ENCODE peak calls at places on chromosomes 3 and 15, in four cellular contexts. Z is HepG2, U is GM12878, Y is K562. W is an unnamed sample.

GRCh38 chr15:27679621-27680521 is 419.2 kb downstream of the OCA2 start:
- DNase-seq in Y (no peak), U (no peak), Z (no peak), W (no peak)

GRCh38 chr3:14353486-14353885 is 48.9 kb upstream of the SLC6A6 start:
- DNase-seq in Y (no peak), U (no peak), Z (no peak), W (no peak)

GRCh38 chr3:39473452-39474125 is 6.1 kb downstream of the MOBP start:
- DNase-seq in U (no peak), Z (no peak), Y (no peak), W (no peak)

GRCh38 chr3:170634663-170635096 is 48.8 kb upstream of the SLC7A14 start:
- DNase-seq in Z (no peak), Y (no peak), U (peak), W (no peak)

GRCh38 chr3:136194409-136195257 is 1.5 kb downstream of the MSL2 start:
- DNase-seq in Y (no peak), U (peak), Z (no peak), W (no peak)

GRCh38 chr15:77497942-77498361 is 77.3 kb downstream of the HMG20A start:
- DNase-seq in U (no peak), Z (no peak), Y (no peak), W (no peak)

GRCh38 chr15:40302288-40302886 is 5.3 kb downstream of the PLCB2 start:
- DNase-seq in U (no peak), Y (no peak), Z (no peak), W (no peak)

GRCh38 chr3:193704431-193704830 is 111.4 kb downstream of the OPA1 start:
- DNase-seq in U (no peak), Y (peak), Z (no peak), W (no peak)

GRCh38 chr3:161977063-161977462 is 480.5 kb downstream of the OTOL1 start:
- DNase-seq in Y (no peak), U (no peak), Z (no peak), W (no peak)

GRCh38 chr3:43345246-43345645 is 58.9 kb downstream of the SNRK start:
- DNase-seq in U (no peak), Z (no peak), Y (no peak), W (no peak)

GRCh38 chr3:43347774-43348173 is 61.4 kb downstream of the SNRK start:
- DNase-seq in Z (no peak), Y (no peak), U (no peak), W (no peak)

GRCh38 chr3:43346990-43347749 is 60.8 kb downstream of the SNRK start:
- DNase-seq in Z (no peak), Y (no peak), U (no peak), W (no peak)

GRCh38 chr3:43344520-43344919 is 58.2 kb downstream of the SNRK start:
- DNase-seq in U (no peak), Z (no peak), Y (no peak), W (no peak)

DNA sequence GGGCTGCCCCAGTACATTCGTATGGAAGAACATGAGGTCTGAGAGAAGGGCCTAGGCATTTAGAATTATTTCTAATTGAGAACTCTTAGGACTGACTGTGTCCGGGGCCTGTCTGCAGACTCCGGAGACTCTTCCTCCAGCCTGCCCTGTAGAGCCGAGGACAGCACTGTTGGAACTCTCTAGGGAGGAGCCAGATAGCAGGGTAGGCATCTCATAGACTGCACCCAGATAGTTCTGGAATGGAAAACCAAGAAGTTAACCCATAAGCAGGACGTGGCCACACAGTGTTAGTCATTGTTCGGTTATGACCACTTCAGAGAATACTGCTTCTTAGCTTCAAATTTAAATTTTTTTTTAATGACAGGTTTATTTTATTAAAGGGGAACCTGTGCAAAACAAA is 59.5 kb downstream of the SNRK start:
- DNase-seq in U (no peak), Y (no peak), Z (no peak), W (no peak)
- TF ChIP-seq SP1 in U (no peak), Y (no peak), Z (no peak), W (no peak)

DNA sequence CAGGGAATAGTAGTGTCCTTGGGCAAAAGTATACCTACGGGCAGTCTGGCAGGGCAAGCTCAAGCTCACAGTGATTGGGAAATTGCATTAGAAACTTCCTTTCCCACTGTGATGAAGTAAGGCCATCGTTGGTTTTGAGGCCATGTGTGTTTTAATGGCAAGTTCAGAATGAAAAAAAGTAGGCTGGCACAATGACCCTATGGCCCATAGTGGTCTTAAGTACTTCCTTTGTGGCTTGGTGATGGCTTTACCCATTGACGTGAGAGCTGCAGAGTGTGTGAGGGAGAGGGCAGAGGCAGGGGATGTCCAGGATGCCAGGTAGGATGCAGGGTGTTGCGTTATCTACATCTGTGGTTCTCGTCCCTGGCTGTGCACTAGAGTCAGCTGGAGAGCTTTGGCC is 28.9 kb downstream of the LIMD1 start:
- DNase-seq in Y (no peak), Z (no peak), U (no peak), W (no peak)
- TF ChIP-seq BHLHE40 in Y (no peak), Z (no peak), U (no peak), W (no peak)

GRCh38 chr3:58584690-58585004 is 7.5 kb upstream of the FAM107A start:
- DNase-seq in U (no peak), Y (no peak), Z (no peak), W (no peak)

GRCh38 chr3:58585994-58586393 is 8.8 kb upstream of the FAM107A start:
- DNase-seq in U (no peak), Z (no peak), Y (no peak), W (no peak)

GRCh38 chr3:58586776-58587192 is 9.6 kb upstream of the FAM107A start:
- DNase-seq in Y (no peak), U (no peak), Z (no peak), W (no peak)

GRCh38 chr3:58588030-58588614 is 10.9 kb upstream of the FAM107A start:
- DNase-seq in U (no peak), Z (no peak), Y (peak), W (peak)

DNA sequence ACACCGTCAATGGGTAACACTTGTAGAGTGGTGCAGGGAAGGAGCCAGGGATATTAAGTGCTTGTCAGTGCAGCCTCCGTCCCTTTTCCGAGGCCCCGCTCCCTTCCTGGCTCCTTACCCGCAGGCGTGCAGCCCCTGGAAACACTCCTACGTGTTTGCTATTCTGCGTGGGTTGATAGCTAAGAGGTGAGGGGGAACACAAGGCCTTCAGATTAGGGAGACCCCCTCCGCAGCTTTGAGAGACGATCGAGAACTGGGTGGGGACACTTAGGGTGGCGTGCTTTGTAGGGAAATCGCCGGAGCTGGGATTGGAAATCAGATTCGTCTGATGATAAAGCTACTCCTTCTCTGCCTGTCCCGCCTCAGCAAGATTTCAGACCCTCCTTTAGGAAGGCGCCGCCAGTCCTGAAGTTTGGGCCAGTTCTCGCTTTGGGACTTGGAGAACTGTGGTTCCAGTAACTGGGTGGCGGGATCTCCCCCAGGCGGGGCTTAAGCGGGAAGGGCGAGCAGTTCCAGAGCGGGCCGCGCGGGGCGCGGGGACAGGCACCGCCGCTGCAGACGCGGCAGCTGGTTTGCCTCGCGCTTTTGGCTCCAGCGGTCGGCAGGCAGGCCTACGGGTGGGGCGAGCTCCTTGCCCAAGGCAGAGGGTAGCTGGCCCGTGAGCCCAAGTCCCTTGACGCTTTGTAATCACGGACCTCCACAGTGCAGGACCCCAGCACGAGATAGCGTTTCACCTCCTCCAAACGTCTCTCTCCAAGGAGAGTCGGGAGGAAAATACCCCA is 8.0 kb upstream of the FAM107A start:
- DNase-seq in U (no peak), Y (peak), Z (peak), W (peak)
- TF ChIP-seq TARDBP in U (no peak), Y (no peak), Z (no peak), W (no peak)

DNA sequence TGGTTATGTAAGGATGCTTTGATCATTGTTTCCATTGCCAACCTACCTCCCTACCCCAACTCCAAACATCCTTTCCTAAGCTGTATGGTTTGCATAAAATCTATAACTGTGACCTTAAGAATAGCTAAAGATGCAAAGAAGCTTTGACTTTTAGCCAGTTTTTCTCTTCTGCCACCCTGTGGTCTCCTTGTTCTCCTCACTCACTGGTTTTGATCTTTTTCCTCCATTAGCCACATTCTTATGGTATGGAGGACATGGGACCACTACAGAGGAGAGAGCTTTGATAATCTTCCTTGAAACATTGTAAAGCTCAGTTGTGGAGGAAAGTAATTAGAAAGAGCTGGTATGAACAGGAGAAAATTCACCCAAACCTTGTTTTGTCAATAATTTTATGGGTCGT is 115.9 kb downstream of the NEK11 start:
- DNase-seq in Y (no peak), Z (no peak), U (no peak), W (no peak)
- TF ChIP-seq SP1 in Y (no peak), Z (no peak), U (no peak), W (no peak)

DNA sequence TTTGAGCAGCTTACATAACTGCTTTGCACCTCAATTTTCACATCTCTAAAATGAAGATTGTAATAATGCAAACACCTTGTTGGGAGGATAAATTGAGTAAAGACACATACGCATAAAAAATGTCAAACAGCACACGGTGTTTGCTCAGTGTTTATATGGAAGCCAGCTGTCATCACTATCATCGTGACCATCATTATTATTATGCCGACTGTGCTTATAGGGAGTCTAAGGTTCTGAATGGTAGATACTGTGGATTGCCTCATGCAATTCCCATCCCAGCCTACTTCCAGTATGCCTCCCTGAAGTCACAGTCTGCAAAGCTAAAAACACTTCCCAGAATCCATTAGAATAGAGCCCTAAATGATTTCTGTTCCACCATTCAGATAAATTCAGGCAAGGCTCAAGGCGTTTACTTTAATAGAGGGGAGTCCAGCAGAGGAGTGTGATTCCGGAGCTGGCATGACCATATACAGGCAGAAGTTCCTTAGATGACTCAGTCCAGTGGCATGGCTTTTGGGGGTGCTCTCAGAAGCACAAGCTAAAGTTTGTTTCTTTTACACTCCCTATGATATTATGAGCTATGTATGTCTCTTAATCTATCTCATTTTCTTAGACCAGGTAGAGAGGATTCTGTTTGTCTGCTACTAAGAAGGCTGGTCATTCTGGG is 148.7 kb downstream of the MEX3B start:
- DNase-seq in Y (no peak), Z (no peak), U (no peak), W (no peak)
- TF ChIP-seq BHLHE40 in Y (no peak), Z (no peak), U (no peak), W (no peak)

W was measured in HEK293T.